ENCODE peak calls at places on chromosome 3, in five cellular contexts. One of them, this sample, is unnamed.

GRCh38 chr3:65412591-65412990 is 626.1 kb downstream of the MAGI1 start:
- DNase-seq in choroid plexus epithelial cell: peak; percentile 30
- DNase-seq in stimulated activated CD4-positive, alpha-beta T cell treated with anti-CD3 and anti-CD28 coated beads, Interleukin-2, amount 100 ng/mL, for 48 hours: no peak
- DNase-seq in NCI-H524 treated with DMSO at 0.1 percent for 48 hours: no peak
- DNase-seq in T-helper 2 cell: no peak
- DNase-seq in this sample: peak; percentile 94

GRCh38 chr3:189368384-189368783 is 196.6 kb downstream of the TPRG1 start:
- DNase-seq in T-helper 2 cell: no peak
- DNase-seq in NCI-H524 treated with DMSO at 0.1 percent for 48 hours: no peak
- DNase-seq in choroid plexus epithelial cell: no peak
- DNase-seq in stimulated activated CD4-positive, alpha-beta T cell treated with anti-CD3 and anti-CD28 coated beads, Interleukin-2, amount 100 ng/mL, for 48 hours: no peak
- DNase-seq in this sample: no peak

GRCh38 chr3:120823156-120823555 is 80.6 kb downstream of the GTF2E1 start:
- DNase-seq in NCI-H524 treated with DMSO at 0.1 percent for 48 hours: no peak
- DNase-seq in T-helper 2 cell: no peak
- DNase-seq in choroid plexus epithelial cell: no peak
- DNase-seq in stimulated activated CD4-positive, alpha-beta T cell treated with anti-CD3 and anti-CD28 coated beads, Interleukin-2, amount 100 ng/mL, for 48 hours: no peak
- DNase-seq in this sample: no peak

GRCh38 chr3:195999896-196000295 is 82.0 kb downstream of the TFRC start:
- DNase-seq in NCI-H524 treated with DMSO at 0.1 percent for 48 hours: no peak
- DNase-seq in T-helper 2 cell: no peak
- DNase-seq in choroid plexus epithelial cell: peak; percentile 26
- DNase-seq in stimulated activated CD4-positive, alpha-beta T cell treated with anti-CD3 and anti-CD28 coated beads, Interleukin-2, amount 100 ng/mL, for 48 hours: no peak
- DNase-seq in this sample: no peak

GRCh38 chr3:118986734-118987133 is 47.9 kb downstream of the IGSF11 start:
- DNase-seq in NCI-H524 treated with DMSO at 0.1 percent for 48 hours: peak; percentile 42
- DNase-seq in choroid plexus epithelial cell: no peak
- DNase-seq in stimulated activated CD4-positive, alpha-beta T cell treated with anti-CD3 and anti-CD28 coated beads, Interleukin-2, amount 100 ng/mL, for 48 hours: no peak
- DNase-seq in T-helper 2 cell: no peak
- DNase-seq in this sample: no peak

GRCh38 chr3:48664929-48665328 is 2.2 kb upstream of the CELSR3 start:
- DNase-seq in stimulated activated CD4-positive, alpha-beta T cell treated with anti-CD3 and anti-CD28 coated beads, Interleukin-2, amount 100 ng/mL, for 48 hours: no peak
- DNase-seq in choroid plexus epithelial cell: no peak
- DNase-seq in T-helper 2 cell: no peak
- DNase-seq in NCI-H524 treated with DMSO at 0.1 percent for 48 hours: no peak
- DNase-seq in this sample: no peak

GRCh38 chr3:184911570-184911969 is 99.6 kb downstream of the VPS8 start:
- DNase-seq in stimulated activated CD4-positive, alpha-beta T cell treated with anti-CD3 and anti-CD28 coated beads, Interleukin-2, amount 100 ng/mL, for 48 hours: no peak
- DNase-seq in NCI-H524 treated with DMSO at 0.1 percent for 48 hours: no peak
- DNase-seq in T-helper 2 cell: no peak
- DNase-seq in choroid plexus epithelial cell: no peak
- DNase-seq in this sample: no peak

GRCh38 chr3:72872183-72872582 is 15.7 kb upstream of the GXYLT2 start:
- DNase-seq in stimulated activated CD4-positive, alpha-beta T cell treated with anti-CD3 and anti-CD28 coated beads, Interleukin-2, amount 100 ng/mL, for 48 hours: no peak
- DNase-seq in choroid plexus epithelial cell: no peak
- DNase-seq in T-helper 2 cell: no peak
- DNase-seq in NCI-H524 treated with DMSO at 0.1 percent for 48 hours: no peak
- DNase-seq in this sample: no peak

GRCh38 chr3:115915061-115915460 is 291.8 kb downstream of the GAP43 start:
- DNase-seq in stimulated activated CD4-positive, alpha-beta T cell treated with anti-CD3 and anti-CD28 coated beads, Interleukin-2, amount 100 ng/mL, for 48 hours: no peak
- DNase-seq in choroid plexus epithelial cell: no peak
- DNase-seq in NCI-H524 treated with DMSO at 0.1 percent for 48 hours: no peak
- DNase-seq in T-helper 2 cell: no peak
- DNase-seq in this sample: no peak

GRCh38 chr3:54122046-54122801 is at the start of gene CACNA2D3:
- DNase-seq in T-helper 2 cell: no peak
- DNase-seq in stimulated activated CD4-positive, alpha-beta T cell treated with anti-CD3 and anti-CD28 coated beads, Interleukin-2, amount 100 ng/mL, for 48 hours: no peak
- DNase-seq in NCI-H524 treated with DMSO at 0.1 percent for 48 hours: no peak
- DNase-seq in choroid plexus epithelial cell: peak; percentile 18
- DNase-seq in this sample: no peak

GRCh38 chr3:187665764-187666402 is 4.3 kb downstream of the SST start:
- DNase-seq in stimulated activated CD4-positive, alpha-beta T cell treated with anti-CD3 and anti-CD28 coated beads, Interleukin-2, amount 100 ng/mL, for 48 hours: no peak
- DNase-seq in T-helper 2 cell: no peak
- DNase-seq in NCI-H524 treated with DMSO at 0.1 percent for 48 hours: no peak
- DNase-seq in choroid plexus epithelial cell: no peak
- DNase-seq in this sample: no peak